ENCODE peak calls at places on chromosomes 7 and 10, in nine cellular contexts. One of them, this sample, is unnamed.
A peak's percentile ranks its signal among the peaks of the same experiment; 100 is the strongest.

GRCh38 chr7:9349625-9350024 is 916.2 kb downstream of the NXPH1 start:
- DNase-seq in A549: no peak
- DNase-seq in SK-N-SH: no peak
- DNase-seq in K562: no peak
- DNase-seq in HepG2: no peak
- DNase-seq in GM12878: no peak
- DNase-seq in HCT116: no peak
- DNase-seq in H1: no peak
- DNase-seq in endothelial cell of umbilical vein: no peak
- DNase-seq in this sample: no peak

GRCh38 chr10:103476046-103476768 is 2.8 kb downstream of the CALHM3 start:
- DNase-seq in HepG2: no peak
- DNase-seq in A549: peak; percentile 39
- DNase-seq in H1: peak; percentile 63
- DNase-seq in K562: peak; percentile 36
- DNase-seq in SK-N-SH: peak; percentile 70
- DNase-seq in endothelial cell of umbilical vein: no peak
- DNase-seq in GM12878: no peak
- DNase-seq in HCT116: no peak
- DNase-seq in this sample: peak; percentile 60

GRCh38 chr7:25482631-25483030 is 254.3 kb upstream of the NPVF start:
- DNase-seq in HCT116: no peak
- DNase-seq in A549: no peak
- DNase-seq in H1: no peak
- DNase-seq in endothelial cell of umbilical vein: no peak
- DNase-seq in HepG2: no peak
- DNase-seq in GM12878: no peak
- DNase-seq in SK-N-SH: no peak
- DNase-seq in K562: no peak
- DNase-seq in this sample: no peak

GRCh38 chr7:157228864-157229422 is 90.2 kb downstream of the UBE3C start:
- DNase-seq in SK-N-SH: peak; percentile 53
- DNase-seq in endothelial cell of umbilical vein: peak; percentile 36
- DNase-seq in A549: peak; percentile 53
- DNase-seq in HCT116: no peak
- DNase-seq in K562: no peak
- DNase-seq in GM12878: no peak
- DNase-seq in H1: no peak
- DNase-seq in HepG2: peak; percentile 27
- DNase-seq in this sample: peak; percentile 70

GRCh38 chr7:37360469-37360868 is 88.2 kb downstream of the ELMO1 start:
- DNase-seq in K562: no peak
- DNase-seq in HCT116: no peak
- DNase-seq in HepG2: no peak
- DNase-seq in H1: no peak
- DNase-seq in SK-N-SH: no peak
- DNase-seq in A549: no peak
- DNase-seq in GM12878: no peak
- DNase-seq in endothelial cell of umbilical vein: no peak
- DNase-seq in this sample: no peak

GRCh38 chr7:16585540-16585939 is 58.9 kb downstream of the LRRC72 start:
- DNase-seq in K562: no peak
- DNase-seq in H1: no peak
- DNase-seq in HepG2: no peak
- DNase-seq in SK-N-SH: no peak
- DNase-seq in GM12878: no peak
- DNase-seq in HCT116: no peak
- DNase-seq in endothelial cell of umbilical vein: no peak
- DNase-seq in A549: no peak
- DNase-seq in this sample: peak; percentile 24

GRCh38 chr10:125093199-125093841 is 67.0 kb downstream of the CTBP2 start:
- DNase-seq in GM12878: no peak
- DNase-seq in HepG2: no peak
- DNase-seq in SK-N-SH: peak; percentile 50
- DNase-seq in endothelial cell of umbilical vein: peak; percentile 28
- DNase-seq in HCT116: no peak
- DNase-seq in H1: no peak
- DNase-seq in K562: no peak
- DNase-seq in A549: no peak
- DNase-seq in this sample: no peak

GRCh38 chr7:140672382-140673062 is at the start of gene ADCK2:
- DNase-seq in GM12878: no peak
- DNase-seq in HCT116: no peak
- DNase-seq in K562: peak; percentile 99
- DNase-seq in A549: peak; percentile 24
- DNase-seq in SK-N-SH: peak; percentile 99
- DNase-seq in HepG2: no peak
- DNase-seq in H1: no peak
- DNase-seq in endothelial cell of umbilical vein: no peak
- DNase-seq in this sample: peak; percentile 72

GRCh38 chr10:125334545-125334944 is 174.2 kb upstream of the CTBP2 start:
- DNase-seq in A549: no peak
- DNase-seq in GM12878: no peak
- DNase-seq in SK-N-SH: no peak
- DNase-seq in HCT116: no peak
- DNase-seq in HepG2: no peak
- DNase-seq in K562: no peak
- DNase-seq in endothelial cell of umbilical vein: no peak
- DNase-seq in H1: no peak
- DNase-seq in this sample: no peak

GRCh38 chr7:27176962-27177794 is 3.1 kb upstream of the HOXA10 start:
- DNase-seq in HepG2: no peak
- DNase-seq in K562: no peak
- DNase-seq in A549: no peak
- DNase-seq in endothelial cell of umbilical vein: peak; percentile 69
- DNase-seq in H1: no peak
- DNase-seq in HCT116: no peak
- DNase-seq in GM12878: no peak
- DNase-seq in SK-N-SH: no peak
- DNase-seq in this sample: no peak

GRCh38 chr10:10826125-10826524 is 191.5 kb upstream of the CELF2 start:
- DNase-seq in SK-N-SH: no peak
- DNase-seq in A549: no peak
- DNase-seq in K562: no peak
- DNase-seq in GM12878: no peak
- DNase-seq in endothelial cell of umbilical vein: peak; percentile 76
- DNase-seq in HCT116: no peak
- DNase-seq in HepG2: no peak
- DNase-seq in H1: no peak
- DNase-seq in this sample: no peak

GRCh38 chr7:124412531-124412930 is 353.1 kb downstream of the GPR37 start:
- DNase-seq in HCT116: no peak
- DNase-seq in K562: no peak
- DNase-seq in A549: no peak
- DNase-seq in HepG2: no peak
- DNase-seq in SK-N-SH: no peak
- DNase-seq in endothelial cell of umbilical vein: no peak
- DNase-seq in GM12878: no peak
- DNase-seq in H1: no peak
- DNase-seq in this sample: no peak

GRCh38 chr10:86756511-86757109 is at the start of gene BMPR1A:
- DNase-seq in H1: no peak
- DNase-seq in SK-N-SH: peak; percentile 82
- DNase-seq in HCT116: no peak
- DNase-seq in A549: peak; percentile 90
- DNase-seq in HepG2: no peak
- DNase-seq in K562: peak; percentile 32
- DNase-seq in GM12878: no peak
- DNase-seq in endothelial cell of umbilical vein: no peak
- DNase-seq in this sample: no peak

GRCh38 chr10:13769926-13770325 is 183.2 kb downstream of the PRPF18 start:
- DNase-seq in SK-N-SH: no peak
- DNase-seq in H1: no peak
- DNase-seq in HCT116: no peak
- DNase-seq in K562: no peak
- DNase-seq in endothelial cell of umbilical vein: no peak
- DNase-seq in HepG2: no peak
- DNase-seq in GM12878: no peak
- DNase-seq in A549: no peak
- DNase-seq in this sample: peak; percentile 80

GRCh38 chr10:19588608-19589007 is 227.6 kb upstream of the PLXDC2 start:
- DNase-seq in HepG2: no peak
- DNase-seq in H1: no peak
- DNase-seq in K562: no peak
- DNase-seq in SK-N-SH: no peak
- DNase-seq in A549: no peak
- DNase-seq in HCT116: no peak
- DNase-seq in endothelial cell of umbilical vein: no peak
- DNase-seq in GM12878: no peak
- DNase-seq in this sample: no peak

GRCh38 chr10:11298116-11298515 is 280.4 kb downstream of the CELF2 start:
- DNase-seq in HepG2: no peak
- DNase-seq in H1: no peak
- DNase-seq in SK-N-SH: no peak
- DNase-seq in endothelial cell of umbilical vein: no peak
- DNase-seq in A549: no peak
- DNase-seq in GM12878: no peak
- DNase-seq in HCT116: no peak
- DNase-seq in K562: no peak
- DNase-seq in this sample: no peak

GRCh38 chr7:155590215-155591023 is 44.1 kb upstream of the CNPY1 start:
- DNase-seq in H1: no peak
- DNase-seq in endothelial cell of umbilical vein: no peak
- DNase-seq in A549: no peak
- DNase-seq in SK-N-SH: peak; percentile 72
- DNase-seq in HepG2: peak; percentile 72
- DNase-seq in HCT116: no peak
- DNase-seq in GM12878: no peak
- DNase-seq in K562: peak; percentile 42
- DNase-seq in this sample: peak; percentile 100
- TF ChIP-seq MAX in H1: no peak
- TF ChIP-seq MAX in endothelial cell of umbilical vein: no peak
- TF ChIP-seq MAX in A549: no peak
- TF ChIP-seq MAX in SK-N-SH: no peak
- TF ChIP-seq MAX in HepG2: no peak
- TF ChIP-seq MAX in HCT116: no peak
- TF ChIP-seq MAX in GM12878: no peak
- TF ChIP-seq MAX in K562: no peak
- TF ChIP-seq MAX in this sample: peak; percentile 58

DNA sequence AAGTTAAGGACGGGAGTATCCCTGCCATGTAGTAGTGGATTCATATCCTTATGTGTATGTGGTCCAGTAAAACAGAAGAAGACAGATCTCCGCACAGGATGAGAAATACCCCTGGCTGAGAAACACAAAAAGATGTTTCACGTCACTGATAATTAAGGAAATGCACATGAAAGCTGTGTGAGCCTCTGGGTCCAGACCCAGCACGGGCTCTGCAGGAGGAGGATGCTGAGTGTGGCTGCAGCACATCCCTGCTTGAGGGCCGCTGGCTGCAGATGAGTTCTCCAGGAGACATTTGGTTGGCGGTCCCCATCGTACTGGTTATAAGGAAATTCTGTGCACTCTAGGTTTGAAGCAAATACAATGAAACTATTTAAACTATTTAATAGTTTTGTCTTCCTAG is 8.2 kb upstream of the SUN1 start:
- DNase-seq in H1: no peak
- DNase-seq in GM12878: no peak
- DNase-seq in endothelial cell of umbilical vein: no peak
- DNase-seq in SK-N-SH: peak; percentile 77
- DNase-seq in HepG2: no peak
- DNase-seq in HCT116: no peak
- DNase-seq in K562: no peak
- DNase-seq in A549: no peak
- DNase-seq in this sample: no peak
- H3K4me3 ChIP-seq in H1: no peak overlapping the region
- H3K4me3 ChIP-seq in GM12878: no peak overlapping the region
- H3K4me3 ChIP-seq in endothelial cell of umbilical vein: no peak overlapping the region
- H3K4me3 ChIP-seq in SK-N-SH: no peak overlapping the region
- H3K4me3 ChIP-seq in HepG2: no peak overlapping the region
- H3K4me3 ChIP-seq in HCT116: no peak overlapping the region
- H3K4me3 ChIP-seq in K562: no peak overlapping the region
- H3K4me3 ChIP-seq in A549: no peak overlapping the region
- H3K4me3 ChIP-seq in this sample: no peak overlapping the region

GRCh38 chr10:74194545-74194944 is 43.5 kb downstream of the ADK start:
- DNase-seq in HepG2: no peak
- DNase-seq in K562: no peak
- DNase-seq in endothelial cell of umbilical vein: no peak
- DNase-seq in SK-N-SH: no peak
- DNase-seq in HCT116: no peak
- DNase-seq in H1: no peak
- DNase-seq in GM12878: no peak
- DNase-seq in A549: no peak
- DNase-seq in this sample: no peak

GRCh38 chr10:74186678-74187077 is 35.7 kb downstream of the ADK start:
- DNase-seq in H1: no peak
- DNase-seq in A549: no peak
- DNase-seq in HepG2: no peak
- DNase-seq in GM12878: no peak
- DNase-seq in K562: no peak
- DNase-seq in endothelial cell of umbilical vein: no peak
- DNase-seq in HCT116: no peak
- DNase-seq in SK-N-SH: no peak
- DNase-seq in this sample: no peak

GRCh38 chr10:74190494-74190893 is 39.5 kb downstream of the ADK start:
- DNase-seq in H1: no peak
- DNase-seq in HepG2: no peak
- DNase-seq in SK-N-SH: no peak
- DNase-seq in GM12878: no peak
- DNase-seq in A549: no peak
- DNase-seq in endothelial cell of umbilical vein: no peak
- DNase-seq in K562: no peak
- DNase-seq in HCT116: no peak
- DNase-seq in this sample: no peak

GRCh38 chr10:74187237-74187636 is 36.2 kb downstream of the ADK start:
- DNase-seq in K562: no peak
- DNase-seq in SK-N-SH: no peak
- DNase-seq in endothelial cell of umbilical vein: no peak
- DNase-seq in H1: no peak
- DNase-seq in GM12878: no peak
- DNase-seq in HCT116: no peak
- DNase-seq in A549: no peak
- DNase-seq in HepG2: no peak
- DNase-seq in this sample: no peak

GRCh38 chr10:74189999-74190421 is 39.0 kb downstream of the ADK start:
- DNase-seq in GM12878: peak; percentile 49
- DNase-seq in endothelial cell of umbilical vein: peak; percentile 64
- DNase-seq in SK-N-SH: no peak
- DNase-seq in A549: peak; percentile 61
- DNase-seq in K562: no peak
- DNase-seq in H1: no peak
- DNase-seq in HepG2: peak; percentile 69
- DNase-seq in HCT116: peak; percentile 72
- DNase-seq in this sample: peak; percentile 88
- TF ChIP-seq MAX in GM12878: no peak
- TF ChIP-seq MAX in endothelial cell of umbilical vein: no peak
- TF ChIP-seq MAX in SK-N-SH: peak; percentile 84
- TF ChIP-seq MAX in A549: peak; percentile 40
- TF ChIP-seq MAX in K562: no peak
- TF ChIP-seq MAX in H1: no peak
- TF ChIP-seq MAX in HepG2: no peak
- TF ChIP-seq MAX in HCT116: peak; percentile 75
- TF ChIP-seq MAX in this sample: peak; percentile 75

DNA sequence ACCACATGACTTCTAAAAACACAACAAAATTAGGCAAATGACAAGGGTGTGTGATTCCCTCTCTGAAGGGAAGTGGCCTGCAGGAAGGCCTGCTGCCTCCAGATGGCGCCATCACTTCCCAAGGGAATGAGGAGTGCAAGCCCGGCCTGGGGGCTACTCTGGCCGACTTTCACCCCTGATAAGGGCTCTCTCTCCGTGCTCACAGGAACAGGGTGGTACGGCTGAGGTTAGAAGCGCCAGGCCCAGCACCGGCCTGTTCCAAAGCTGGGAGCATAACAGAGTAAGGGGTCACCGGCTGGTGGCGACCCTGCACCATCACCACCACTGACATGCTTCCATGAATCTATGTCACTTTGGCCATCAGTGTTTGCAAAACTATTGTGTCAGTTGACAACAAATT is 13.1 kb downstream of the RBP3 start:
- DNase-seq in K562: peak; percentile 89
- DNase-seq in A549: peak; percentile 35
- DNase-seq in HepG2: peak; percentile 10
- DNase-seq in HCT116: peak; percentile 36
- DNase-seq in SK-N-SH: peak; percentile 81
- DNase-seq in GM12878: no peak
- DNase-seq in endothelial cell of umbilical vein: peak; percentile 45
- DNase-seq in H1: peak; percentile 44
- DNase-seq in this sample: peak; percentile 65
- H3K4me3 ChIP-seq in K562: no peak overlapping the region
- H3K4me3 ChIP-seq in A549: no peak overlapping the region
- H3K4me3 ChIP-seq in HepG2: no peak overlapping the region
- H3K4me3 ChIP-seq in HCT116: no peak overlapping the region
- H3K4me3 ChIP-seq in SK-N-SH: no peak overlapping the region
- H3K4me3 ChIP-seq in GM12878: no peak overlapping the region
- H3K4me3 ChIP-seq in endothelial cell of umbilical vein: no peak overlapping the region
- H3K4me3 ChIP-seq in H1: no peak overlapping the region
- H3K4me3 ChIP-seq in this sample: no peak overlapping the region